ENCODE peak calls at places on chromosome 9, in seven cellular contexts. M is A673, V is neural progenitor cell, U is left lung, Q is H1, T is neural crest cell, I is retinal pigment epithelial cell. D is an unnamed sample.

GRCh38 chr9:99851028-99851822 is 29.5 kb downstream of the NR4A3 start:
- DNase-seq in M (peak), V (no peak), U (no peak), Q (no peak), T (no peak), I (peak), D (no peak)

GRCh38 chr9:35000535-35001284 is 11.2 kb downstream of the DNAJB5 start:
- DNase-seq in M (no peak), V (no peak), U (no peak), Q (no peak), T (no peak), I (no peak), D (no peak)

GRCh38 chr9:34650816-34651215 is 1.2 kb upstream of the IL11RA start:
- DNase-seq in M (no peak), V (no peak), U (no peak), Q (no peak), T (no peak), I (no peak), D (peak)

GRCh38 chr9:15697459-15697858 is 144.6 kb downstream of the CCDC171 start:
- DNase-seq in M (peak), V (no peak), U (no peak), Q (no peak), T (no peak), I (peak), D (peak)

GRCh38 chr9:82436480-82436879 is 447.9 kb downstream of the SPATA31D1 start:
- DNase-seq in M (no peak), V (no peak), U (no peak), Q (no peak), T (no peak), I (no peak), D (no peak)

GRCh38 chr9:93345630-93346239 is 105.8 kb upstream of the FAM120A start:
- DNase-seq in M (no peak), V (peak), U (no peak), Q (no peak), T (no peak), I (no peak), D (no peak)

GRCh38 chr9:447230-448025 is 232.8 kb downstream of the DOCK8 start:
- DNase-seq in M (no peak), V (no peak), U (no peak), Q (no peak), T (no peak), I (no peak), D (peak)

GRCh38 chr9:26243722-26244121 is 565.5 kb upstream of the TUSC1 start:
- DNase-seq in M (peak), V (no peak), U (no peak), Q (no peak), T (no peak), I (no peak), D (peak)

GRCh38 chr9:38022995-38023394 is 46.0 kb downstream of the SHB start:
- DNase-seq in M (no peak), V (no peak), U (no peak), Q (no peak), T (no peak), I (no peak), D (no peak)

GRCh38 chr9:70031141-70031545 is 12.5 kb upstream of the MAMDC2 start:
- DNase-seq in M (no peak), V (no peak), U (no peak), Q (no peak), T (no peak), I (no peak), D (peak)

GRCh38 chr9:35273591-35273990 is 111.8 kb downstream of the UNC13B start:
- DNase-seq in M (no peak), V (no peak), U (no peak), Q (no peak), T (no peak), I (no peak), D (no peak)

GRCh38 chr9:95316274-95316673 is 1.2 kb downstream of the FANCC start:
- DNase-seq in M (peak), V (peak), U (no peak), Q (no peak), T (no peak), I (no peak), D (no peak)

GRCh38 chr9:91253488-91253887 is 108.2 kb downstream of the AUH start:
- DNase-seq in M (no peak), V (no peak), U (no peak), Q (no peak), T (no peak), I (no peak), D (peak)

GRCh38 chr9:119164716-119165115 is 204.5 kb downstream of the BRINP1 start:
- DNase-seq in M (no peak), V (no peak), U (no peak), Q (no peak), T (no peak), I (no peak), D (no peak)

GRCh38 chr9:134655591-134656333 is 14.2 kb downstream of the COL5A1 start:
- DNase-seq in M (no peak), V (no peak), U (peak), Q (no peak), T (no peak), I (no peak), D (no peak)

GRCh38 chr9:134644715-134645606 is 3.4 kb downstream of the COL5A1 start:
- DNase-seq in M (peak), V (peak), U (peak), Q (no peak), T (no peak), I (peak), D (peak)

GRCh38 chr9:7965091-7965490 is 165.5 kb upstream of the DMAC1 start:
- DNase-seq in M (no peak), V (no peak), U (no peak), Q (no peak), T (no peak), I (no peak), D (no peak)

GRCh38 chr9:105447814-105448812 is at the start of gene FSD1L:
- DNase-seq in M (peak), V (peak), U (peak), Q (peak), T (peak), I (peak), D (peak)

GRCh38 chr9:114448706-114449105 is 56.6 kb downstream of the WHRN start:
- DNase-seq in M (no peak), V (no peak), U (no peak), Q (no peak), T (no peak), I (no peak), D (peak)

GRCh38 chr9:74644015-74644414 is 146.9 kb downstream of the RORB start:
- DNase-seq in M (no peak), V (no peak), U (no peak), Q (no peak), T (no peak), I (no peak), D (no peak)

GRCh38 chr9:72132052-72132451 is 17.2 kb upstream of the GDA start:
- DNase-seq in M (peak), V (no peak), U (no peak), Q (no peak), T (no peak), I (no peak), D (no peak)

GRCh38 chr9:38181866-38182265 is 112.8 kb upstream of the SHB start:
- DNase-seq in M (no peak), V (no peak), U (no peak), Q (no peak), T (no peak), I (no peak), D (no peak)

GRCh38 chr9:121607434-121608248 is 43.8 kb upstream of the DAB2IP start:
- DNase-seq in M (peak), V (peak), U (no peak), Q (no peak), T (no peak), I (peak), D (peak)

GRCh38 chr9:4464911-4465513 is 25.3 kb upstream of the SLC1A1 start:
- DNase-seq in M (peak), V (no peak), U (no peak), Q (no peak), T (no peak), I (no peak), D (no peak)

GRCh38 chr9:134825025-134825424 is 55.6 kb upstream of the FCN2 start:
- DNase-seq in M (no peak), V (no peak), U (no peak), Q (no peak), T (no peak), I (no peak), D (no peak)

GRCh38 chr9:105993051-105993854 is 298.9 kb downstream of the TMEM38B start:
- DNase-seq in M (no peak), V (no peak), U (peak), Q (no peak), T (no peak), I (no peak), D (no peak)

GRCh38 chr9:5185220-5185840 is at the start of gene INSL6:
- DNase-seq in M (no peak), V (no peak), U (peak), Q (peak), T (no peak), I (no peak), D (no peak)

GRCh38 chr9:573551-574410 is 267.7 kb upstream of the DMRT1 start:
- DNase-seq in M (no peak), V (peak), U (no peak), Q (no peak), T (no peak), I (peak), D (no peak)

GRCh38 chr9:74006935-74007334 is 490.2 kb upstream of the RORB start:
- DNase-seq in M (peak), V (peak), U (no peak), Q (no peak), T (no peak), I (no peak), D (peak)

GRCh38 chr9:113906411-113907110 is 30.5 kb downstream of the ZNF618 start:
- DNase-seq in M (no peak), V (no peak), U (no peak), Q (peak), T (no peak), I (no peak), D (peak)

GRCh38 chr9:27572566-27572917 is 739 bp downstream of the C9orf72 start:
- DNase-seq in M (peak), V (peak), U (no peak), Q (no peak), T (peak), I (peak), D (peak)

GRCh38 chr9:27569406-27569805 is 3.9 kb downstream of the C9orf72 start:
- DNase-seq in M (no peak), V (no peak), U (no peak), Q (no peak), T (no peak), I (no peak), D (no peak)

GRCh38 chr9:27573699-27574265 is 501 bp upstream of the C9orf72 start:
- DNase-seq in M (peak), V (peak), U (peak), Q (peak), T (peak), I (peak), D (peak)

GRCh38 chr9:27572036-27572435 is 1.2 kb downstream of the C9orf72 start:
- DNase-seq in M (no peak), V (no peak), U (no peak), Q (no peak), T (no peak), I (no peak), D (no peak)

DNA sequence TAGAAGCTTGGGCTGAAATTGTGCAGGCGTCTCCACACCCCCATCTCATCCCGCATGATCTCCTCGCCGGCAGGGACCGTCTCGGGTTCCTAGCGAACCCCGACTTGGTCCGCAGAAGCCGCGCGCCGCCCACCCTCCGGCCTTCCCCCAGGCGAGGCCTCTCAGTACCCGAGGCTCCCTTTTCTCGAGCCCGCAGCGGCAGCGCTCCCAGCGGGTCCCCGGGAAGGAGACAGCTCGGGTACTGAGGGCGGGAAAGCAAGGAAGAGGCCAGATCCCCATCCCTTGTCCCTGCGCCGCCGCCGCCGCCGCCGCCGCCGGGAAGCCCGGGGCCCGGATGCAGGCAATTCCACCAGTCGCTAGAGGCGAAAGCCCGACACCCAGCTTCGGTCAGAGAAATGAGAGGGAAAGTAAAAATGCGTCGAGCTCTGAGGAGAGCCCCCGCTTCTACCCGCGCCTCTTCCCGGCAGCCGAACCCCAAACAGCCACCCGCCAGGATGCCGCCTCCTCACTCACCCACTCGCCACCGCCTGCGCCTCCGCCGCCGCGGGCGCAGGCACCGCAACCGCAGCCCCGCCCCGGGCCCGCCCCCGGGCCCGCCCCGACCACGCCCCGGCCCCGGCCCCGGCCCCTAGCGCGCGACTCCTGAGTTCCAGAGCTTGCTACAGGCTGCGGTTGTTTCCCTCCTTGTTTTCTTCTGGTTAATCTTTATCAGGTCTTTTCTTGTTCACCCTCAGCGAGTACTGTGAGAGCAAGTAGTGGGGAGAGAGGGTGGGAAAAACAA is at the start of gene C9orf72:
- DNase-seq in M (peak), V (peak), U (peak), Q (peak), T (peak), I (no peak), D (no peak)
- TF ChIP-seq CTCF in M (no peak), V (peak), U (no peak), Q (no peak), T (peak), I (no peak), D (no peak)

GRCh38 chr9:87883990-87884389 is 1.3 kb downstream of the SPATA31E1 start:
- DNase-seq in M (no peak), V (peak), U (no peak), Q (peak), T (no peak), I (no peak), D (no peak)
- TF ChIP-seq CTCF in M (peak), V (peak), U (no peak), Q (peak), T (no peak), I (peak), D (no peak)

GRCh38 chr9:22103650-22104575 is 94.8 kb upstream of the CDKN2B start:
- DNase-seq in M (no peak), V (no peak), U (no peak), Q (no peak), T (no peak), I (no peak), D (peak)

GRCh38 chr9:22097712-22098111 is 88.6 kb upstream of the CDKN2B start:
- DNase-seq in M (no peak), V (no peak), U (no peak), Q (no peak), T (no peak), I (peak), D (peak)

GRCh38 chr9:22102347-22103053 is 93.4 kb upstream of the CDKN2B start:
- DNase-seq in M (no peak), V (no peak), U (no peak), Q (no peak), T (no peak), I (no peak), D (no peak)

GRCh38 chr9:22098636-22099332 is 89.7 kb upstream of the CDKN2B start:
- DNase-seq in M (no peak), V (no peak), U (no peak), Q (no peak), T (no peak), I (no peak), D (no peak)

DNA sequence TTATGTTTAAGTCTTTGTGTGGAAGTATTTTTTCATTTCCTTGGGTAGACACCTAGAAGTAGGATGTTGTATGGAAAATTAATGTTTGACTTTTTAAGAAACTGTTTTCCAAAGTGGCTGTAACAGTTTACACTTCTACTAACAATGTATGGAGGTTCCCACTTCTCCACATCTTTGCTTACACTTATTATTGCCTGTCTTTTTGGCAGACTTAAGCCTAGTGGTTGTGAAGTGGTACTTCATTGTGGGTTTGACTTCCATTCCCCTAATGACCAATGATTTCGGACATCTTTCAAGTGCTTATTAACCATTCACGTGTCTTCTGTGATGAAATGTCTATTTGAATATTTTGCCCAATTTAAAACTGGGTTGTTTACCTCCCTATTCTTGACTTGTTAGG is 91.5 kb upstream of the CDKN2B start:
- DNase-seq in M (no peak), V (peak), U (no peak), Q (no peak), T (no peak), I (no peak), D (no peak)
- TF ChIP-seq CTCF in M (no peak), V (peak), U (peak), Q (peak), T (peak), I (peak), D (peak)

GRCh38 chr9:96854073-96854876 is at the start of gene ZNF782:
- DNase-seq in M (peak), V (peak), U (peak), Q (peak), T (peak), I (peak), D (peak)
- TF ChIP-seq CTCF in M (no peak), V (peak), U (no peak), Q (no peak), T (no peak), I (no peak), D (no peak)

GRCh38 chr9:116163293-116164055 is 9.9 kb downstream of the PAPPA start:
- DNase-seq in M (peak), V (peak), U (no peak), Q (no peak), T (no peak), I (no peak), D (no peak)
- TF ChIP-seq CTCF in M (peak), V (peak), U (no peak), Q (peak), T (peak), I (peak), D (peak)

DNA sequence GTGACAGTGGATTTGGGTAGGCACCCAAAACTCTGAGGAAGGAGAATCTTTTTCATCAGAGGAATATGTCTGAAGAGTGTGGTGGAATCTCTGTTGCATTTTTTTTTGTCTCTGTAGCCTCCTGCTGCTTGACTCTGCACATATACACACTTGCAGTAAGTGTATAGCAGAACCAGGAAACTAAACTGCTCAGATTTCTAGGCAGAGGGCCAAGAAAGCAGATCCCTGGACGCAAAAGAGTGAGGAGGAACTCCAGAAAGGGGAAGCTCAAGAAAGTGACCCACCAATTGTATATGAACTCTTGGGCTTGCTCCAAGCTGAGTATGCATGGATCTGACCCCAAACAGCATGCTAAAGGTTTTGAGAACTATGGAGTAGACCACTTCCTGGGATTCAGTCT is 181.8 kb downstream of the GADD45G start:
- DNase-seq in M (peak), V (no peak), U (no peak), Q (no peak), T (no peak), I (no peak), D (no peak)
- TF ChIP-seq CTCF in M (no peak), V (no peak), U (no peak), Q (no peak), T (no peak), I (no peak), D (no peak)

DNA sequence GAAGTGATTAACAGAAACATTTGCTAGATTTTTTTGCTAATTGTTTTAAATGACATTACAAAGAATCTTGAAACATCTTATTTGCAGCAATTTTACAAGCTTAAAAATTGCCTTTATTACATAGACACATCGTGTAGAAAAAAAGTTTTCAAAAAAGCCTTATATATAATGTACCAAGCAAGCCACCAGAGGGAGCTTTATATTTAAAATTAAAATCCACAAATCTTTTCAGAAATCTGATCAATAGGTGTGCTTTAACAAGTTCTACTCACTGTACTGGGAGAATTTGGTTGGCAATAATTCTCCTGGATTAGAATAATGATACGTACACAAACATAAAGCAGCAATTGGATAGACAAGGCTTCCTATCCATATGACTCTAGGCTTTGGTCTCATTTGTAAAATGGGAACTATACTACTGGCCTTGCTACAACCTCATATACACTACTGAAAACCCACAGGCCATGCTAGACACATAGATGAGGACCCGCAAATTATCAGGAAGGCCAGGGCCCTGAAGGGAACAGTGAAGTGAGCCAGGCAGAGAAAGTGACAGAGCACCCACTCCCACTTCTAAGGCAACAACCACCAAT is 4.8 kb downstream of the PSMB7 start:
- DNase-seq in M (no peak), V (no peak), U (no peak), Q (no peak), T (no peak), I (no peak), D (peak)
- TF ChIP-seq CTCF in M (peak), V (peak), U (no peak), Q (no peak), T (peak), I (peak), D (peak)

D was measured in fibroblast of the aortic adventitia.